ENCODE peak calls at places on chromosomes 1 and 21, in eight cellular contexts. One of them, this sample, is unnamed.

GRCh38 chr1:52032785-52033131 is 852 bp downstream of the KTI12 start:
- DNase-seq in hypothalamus: peak; percentile 14
- DNase-seq in naive thymus-derived CD4-positive, alpha-beta T cell: no peak
- DNase-seq in GM13977: peak; percentile 40
- DNase-seq in CD4-positive, alpha-beta T cell: peak; percentile 2
- DNase-seq in T-cell: peak; percentile 11
- DNase-seq in WTC11: peak; percentile 36
- DNase-seq in SK-N-DZ: no peak
- DNase-seq in this sample: peak; percentile 83

GRCh38 chr1:32981003-32981909 is 16.6 kb upstream of the RNF19B start:
- DNase-seq in hypothalamus: no peak
- DNase-seq in naive thymus-derived CD4-positive, alpha-beta T cell: peak; percentile 58
- DNase-seq in GM13977: peak; percentile 80
- DNase-seq in CD4-positive, alpha-beta T cell: peak; percentile 54
- DNase-seq in T-cell: peak; percentile 56
- DNase-seq in WTC11: no peak
- DNase-seq in SK-N-DZ: no peak
- DNase-seq in this sample: no peak

GRCh38 chr1:188237573-188238353 is 1409.0 kb downstream of the PLA2G4A start:
- DNase-seq in hypothalamus: no peak
- DNase-seq in naive thymus-derived CD4-positive, alpha-beta T cell: no peak
- DNase-seq in GM13977: no peak
- DNase-seq in CD4-positive, alpha-beta T cell: no peak
- DNase-seq in T-cell: no peak
- DNase-seq in WTC11: no peak
- DNase-seq in SK-N-DZ: no peak
- DNase-seq in this sample: no peak

GRCh38 chr1:10824821-10825540 is 28.5 kb upstream of the CASZ1 start:
- DNase-seq in hypothalamus: no peak
- DNase-seq in naive thymus-derived CD4-positive, alpha-beta T cell: no peak
- DNase-seq in GM13977: no peak
- DNase-seq in CD4-positive, alpha-beta T cell: no peak
- DNase-seq in T-cell: no peak
- DNase-seq in WTC11: no peak
- DNase-seq in SK-N-DZ: no peak
- DNase-seq in this sample: no peak

GRCh38 chr1:64721135-64721534 is 23.7 kb upstream of the RAVER2 start:
- DNase-seq in hypothalamus: no peak
- DNase-seq in naive thymus-derived CD4-positive, alpha-beta T cell: no peak
- DNase-seq in GM13977: no peak
- DNase-seq in CD4-positive, alpha-beta T cell: no peak
- DNase-seq in T-cell: no peak
- DNase-seq in WTC11: no peak
- DNase-seq in SK-N-DZ: no peak
- DNase-seq in this sample: no peak

GRCh38 chr1:66925944-66926343 is 1.2 kb downstream of the MIER1 start:
- DNase-seq in hypothalamus: no peak
- DNase-seq in naive thymus-derived CD4-positive, alpha-beta T cell: no peak
- DNase-seq in GM13977: no peak
- DNase-seq in CD4-positive, alpha-beta T cell: no peak
- DNase-seq in T-cell: no peak
- DNase-seq in WTC11: no peak
- DNase-seq in SK-N-DZ: peak; percentile 56
- DNase-seq in this sample: no peak

GRCh38 chr1:26826261-26827201 is at the start of gene ZDHHC18:
- DNase-seq in hypothalamus: peak; percentile 65
- DNase-seq in naive thymus-derived CD4-positive, alpha-beta T cell: peak; percentile 56
- DNase-seq in GM13977: peak; percentile 92
- DNase-seq in CD4-positive, alpha-beta T cell: peak; percentile 65
- DNase-seq in T-cell: peak; percentile 78
- DNase-seq in WTC11: peak; percentile 67
- DNase-seq in SK-N-DZ: peak; percentile 44
- DNase-seq in this sample: peak; percentile 75

GRCh38 chr1:6033986-6034749 is 11.5 kb upstream of the KCNAB2 start:
- DNase-seq in hypothalamus: peak; percentile 38
- DNase-seq in naive thymus-derived CD4-positive, alpha-beta T cell: no peak
- DNase-seq in GM13977: no peak
- DNase-seq in CD4-positive, alpha-beta T cell: peak; percentile 28
- DNase-seq in T-cell: peak; percentile 20
- DNase-seq in WTC11: peak; percentile 86
- DNase-seq in SK-N-DZ: peak; percentile 86
- DNase-seq in this sample: no peak

GRCh38 chr1:235199441-235199840 is 38.4 kb upstream of the RBM34 start:
- DNase-seq in hypothalamus: no peak
- DNase-seq in naive thymus-derived CD4-positive, alpha-beta T cell: no peak
- DNase-seq in GM13977: no peak
- DNase-seq in CD4-positive, alpha-beta T cell: no peak
- DNase-seq in T-cell: no peak
- DNase-seq in WTC11: peak; percentile 20
- DNase-seq in SK-N-DZ: no peak
- DNase-seq in this sample: no peak

GRCh38 chr1:15345711-15346355 is 63.9 kb upstream of the EFHD2 start:
- DNase-seq in hypothalamus: no peak
- DNase-seq in naive thymus-derived CD4-positive, alpha-beta T cell: no peak
- DNase-seq in GM13977: peak; percentile 64
- DNase-seq in CD4-positive, alpha-beta T cell: peak; percentile 38
- DNase-seq in T-cell: peak; percentile 62
- DNase-seq in WTC11: no peak
- DNase-seq in SK-N-DZ: no peak
- DNase-seq in this sample: peak; percentile 81

GRCh38 chr1:8090241-8090702 is 64.2 kb upstream of the ERRFI1 start:
- DNase-seq in hypothalamus: no peak
- DNase-seq in naive thymus-derived CD4-positive, alpha-beta T cell: no peak
- DNase-seq in GM13977: no peak
- DNase-seq in CD4-positive, alpha-beta T cell: no peak
- DNase-seq in T-cell: no peak
- DNase-seq in WTC11: no peak
- DNase-seq in SK-N-DZ: no peak
- DNase-seq in this sample: no peak

GRCh38 chr1:204169871-204170270 is 3.7 kb upstream of the REN start:
- DNase-seq in hypothalamus: no peak
- DNase-seq in naive thymus-derived CD4-positive, alpha-beta T cell: no peak
- DNase-seq in GM13977: no peak
- DNase-seq in CD4-positive, alpha-beta T cell: no peak
- DNase-seq in T-cell: no peak
- DNase-seq in WTC11: no peak
- DNase-seq in SK-N-DZ: no peak
- DNase-seq in this sample: no peak

GRCh38 chr1:47231314-47232186 is 475 bp downstream of the TAL1 start:
- DNase-seq in hypothalamus: no peak
- DNase-seq in naive thymus-derived CD4-positive, alpha-beta T cell: no peak
- DNase-seq in GM13977: peak; percentile 65
- DNase-seq in CD4-positive, alpha-beta T cell: no peak
- DNase-seq in T-cell: no peak
- DNase-seq in WTC11: no peak
- DNase-seq in SK-N-DZ: peak; percentile 43
- DNase-seq in this sample: peak; percentile 61

GRCh38 chr21:41501919-41502318 is 6.0 kb downstream of the TMPRSS2 start:
- DNase-seq in hypothalamus: no peak
- DNase-seq in naive thymus-derived CD4-positive, alpha-beta T cell: no peak
- DNase-seq in GM13977: no peak
- DNase-seq in CD4-positive, alpha-beta T cell: no peak
- DNase-seq in T-cell: no peak
- DNase-seq in WTC11: no peak
- DNase-seq in SK-N-DZ: no peak
- DNase-seq in this sample: no peak

GRCh38 chr1:75588779-75589475 is 22.0 kb downstream of the SLC44A5 start:
- DNase-seq in hypothalamus: no peak
- DNase-seq in naive thymus-derived CD4-positive, alpha-beta T cell: no peak
- DNase-seq in GM13977: no peak
- DNase-seq in CD4-positive, alpha-beta T cell: no peak
- DNase-seq in T-cell: no peak
- DNase-seq in WTC11: no peak
- DNase-seq in SK-N-DZ: no peak
- DNase-seq in this sample: no peak

GRCh38 chr1:158353333-158354038 is at the start of gene CD1E:
- DNase-seq in hypothalamus: no peak
- DNase-seq in naive thymus-derived CD4-positive, alpha-beta T cell: no peak
- DNase-seq in GM13977: peak; percentile 38
- DNase-seq in CD4-positive, alpha-beta T cell: no peak
- DNase-seq in T-cell: no peak
- DNase-seq in WTC11: no peak
- DNase-seq in SK-N-DZ: no peak
- DNase-seq in this sample: no peak

GRCh38 chr21:25191141-25191540 is 416.1 kb downstream of the MRPL39 start:
- DNase-seq in hypothalamus: no peak
- DNase-seq in naive thymus-derived CD4-positive, alpha-beta T cell: no peak
- DNase-seq in GM13977: peak; percentile 28
- DNase-seq in CD4-positive, alpha-beta T cell: no peak
- DNase-seq in T-cell: no peak
- DNase-seq in WTC11: no peak
- DNase-seq in SK-N-DZ: no peak
- DNase-seq in this sample: no peak

GRCh38 chr21:10466200-10466599 is 55.2 kb upstream of the TPTE start:
- DNase-seq in hypothalamus: no peak
- DNase-seq in naive thymus-derived CD4-positive, alpha-beta T cell: no peak
- DNase-seq in GM13977: no peak
- DNase-seq in CD4-positive, alpha-beta T cell: no peak
- DNase-seq in T-cell: no peak
- DNase-seq in WTC11: no peak
- DNase-seq in SK-N-DZ: no peak
- DNase-seq in this sample: no peak

GRCh38 chr1:203177471-203178039 is 1.9 kb upstream of the MYBPH start:
- DNase-seq in hypothalamus: no peak
- DNase-seq in naive thymus-derived CD4-positive, alpha-beta T cell: no peak
- DNase-seq in GM13977: no peak
- DNase-seq in CD4-positive, alpha-beta T cell: no peak
- DNase-seq in T-cell: no peak
- DNase-seq in WTC11: no peak
- DNase-seq in SK-N-DZ: no peak
- DNase-seq in this sample: no peak

GRCh38 chr1:162178432-162178831 is 108.9 kb downstream of the NOS1AP start:
- DNase-seq in hypothalamus: no peak
- DNase-seq in naive thymus-derived CD4-positive, alpha-beta T cell: no peak
- DNase-seq in GM13977: no peak
- DNase-seq in CD4-positive, alpha-beta T cell: no peak
- DNase-seq in T-cell: no peak
- DNase-seq in WTC11: no peak
- DNase-seq in SK-N-DZ: no peak
- DNase-seq in this sample: no peak

GRCh38 chr1:198467342-198467741 is 73.1 kb downstream of the ATP6V1G3 start:
- DNase-seq in hypothalamus: no peak
- DNase-seq in naive thymus-derived CD4-positive, alpha-beta T cell: no peak
- DNase-seq in GM13977: no peak
- DNase-seq in CD4-positive, alpha-beta T cell: no peak
- DNase-seq in T-cell: no peak
- DNase-seq in WTC11: no peak
- DNase-seq in SK-N-DZ: no peak
- DNase-seq in this sample: no peak

GRCh38 chr1:92419642-92420041 is 67.1 kb downstream of the GFI1 start:
- DNase-seq in hypothalamus: no peak
- DNase-seq in naive thymus-derived CD4-positive, alpha-beta T cell: no peak
- DNase-seq in GM13977: no peak
- DNase-seq in CD4-positive, alpha-beta T cell: no peak
- DNase-seq in T-cell: no peak
- DNase-seq in WTC11: no peak
- DNase-seq in SK-N-DZ: no peak
- DNase-seq in this sample: no peak

GRCh38 chr1:227318852-227319607 is 738 bp upstream of the CDC42BPA start:
- DNase-seq in hypothalamus: peak; percentile 38
- DNase-seq in naive thymus-derived CD4-positive, alpha-beta T cell: no peak
- DNase-seq in GM13977: no peak
- DNase-seq in CD4-positive, alpha-beta T cell: no peak
- DNase-seq in T-cell: no peak
- DNase-seq in WTC11: peak; percentile 63
- DNase-seq in SK-N-DZ: peak; percentile 63
- DNase-seq in this sample: peak; percentile 56

GRCh38 chr1:37177230-37177864 is 143.0 kb upstream of the GRIK3 start:
- DNase-seq in hypothalamus: no peak
- DNase-seq in naive thymus-derived CD4-positive, alpha-beta T cell: no peak
- DNase-seq in GM13977: peak; percentile 32
- DNase-seq in CD4-positive, alpha-beta T cell: no peak
- DNase-seq in T-cell: no peak
- DNase-seq in WTC11: peak; percentile 69
- DNase-seq in SK-N-DZ: peak; percentile 48
- DNase-seq in this sample: no peak

GRCh38 chr1:44038876-44039657 is 7.8 kb upstream of the SLC6A9 start:
- DNase-seq in hypothalamus: no peak
- DNase-seq in naive thymus-derived CD4-positive, alpha-beta T cell: no peak
- DNase-seq in GM13977: no peak
- DNase-seq in CD4-positive, alpha-beta T cell: no peak
- DNase-seq in T-cell: no peak
- DNase-seq in WTC11: no peak
- DNase-seq in SK-N-DZ: no peak
- DNase-seq in this sample: no peak

This sample was measured in aorta.